ENCODE peak calls at places on chromosomes 6 and 20, in six cellular contexts. I is HepG2, Y is H1, B is GM12892, T is GM12878, U is K562. X is an unnamed sample.

GRCh38 chr6:72820906-72821305 is 199.0 kb downstream of the KCNQ5 start:
- DNase-seq in I (no peak), B (no peak), Y (no peak), U (no peak), T (no peak), X (no peak)

GRCh38 chr6:79574636-79575035 is 37.4 kb upstream of the LCA5 start:
- DNase-seq in I (peak), T (no peak), B (no peak), Y (no peak), U (peak), X (no peak)

GRCh38 chr20:9068896-9069663 is at the start of gene PLCB4:
- DNase-seq in U (peak), Y (peak), T (no peak), B (no peak), I (no peak), X (no peak)

GRCh38 chr6:5997420-5998093 is 9.2 kb downstream of the NRN1 start:
- DNase-seq in B (no peak), I (no peak), Y (no peak), U (no peak), T (no peak), X (no peak)

GRCh38 chr6:122612838-122613237 is 2.6 kb downstream of the PKIB start:
- DNase-seq in T (no peak), B (no peak), U (no peak), Y (no peak), I (no peak), X (no peak)

GRCh38 chr6:135534773-135535380 is 37.3 kb upstream of the AHI1 start:
- DNase-seq in T (no peak), U (no peak), Y (no peak), B (no peak), I (no peak), X (no peak)

GRCh38 chr20:10774357-10774943 is 100.7 kb upstream of the JAG1 start:
- DNase-seq in B (no peak), I (no peak), Y (no peak), T (no peak), U (no peak), X (no peak)

GRCh38 chr6:157770946-157771345 is 52.1 kb upstream of the SNX9 start:
- DNase-seq in U (no peak), B (no peak), T (no peak), Y (no peak), I (no peak), X (no peak)

GRCh38 chr20:54557836-54558590 is 82.6 kb downstream of the DOK5 start:
- DNase-seq in B (no peak), T (no peak), Y (no peak), I (no peak), U (no peak), X (no peak)

GRCh38 chr20:3783068-3783489 is 1.8 kb upstream of the SPEF1 start:
- DNase-seq in I (no peak), Y (no peak), T (no peak), B (no peak), U (no peak), X (no peak)

GRCh38 chr20:52103911-52104545 is 87.6 kb downstream of the ZFP64 start:
- DNase-seq in U (no peak), T (no peak), B (peak), I (no peak), Y (peak), X (no peak)

GRCh38 chr6:15623282-15624116 is 39.3 kb downstream of the DTNBP1 start:
- DNase-seq in U (peak), I (peak), T (no peak), Y (no peak), B (no peak), X (no peak)

GRCh38 chr20:6866741-6867140 is 99.3 kb downstream of the BMP2 start:
- DNase-seq in B (no peak), U (no peak), T (no peak), Y (no peak), I (no peak), X (no peak)

GRCh38 chr20:10110151-10110550 is 75.4 kb downstream of the ANKEF1 start:
- DNase-seq in B (no peak), Y (no peak), U (no peak), T (no peak), I (no peak), X (no peak)

GRCh38 chr6:105459049-105459448 is 56.2 kb upstream of the PREP start:
- DNase-seq in I (no peak), Y (no peak), B (no peak), U (no peak), T (peak), X (no peak)

GRCh38 chr6:31834704-31835375 is 7.3 kb downstream of the HSPA1B start:
- DNase-seq in B (peak), T (no peak), U (peak), I (peak), Y (peak), X (peak)
- TF ChIP-seq TAF1 in B (peak), T (peak), U (peak), I (peak), Y (peak), X (peak)

GRCh38 chr20:45813489-45813888 is 1.0 kb downstream of the UBE2C start:
- DNase-seq in T (no peak), Y (no peak), B (no peak), U (no peak), I (no peak), X (no peak)

GRCh38 chr20:45814314-45814713 is 1.9 kb downstream of the UBE2C start:
- DNase-seq in B (no peak), T (no peak), U (no peak), I (no peak), Y (no peak), X (no peak)

GRCh38 chr20:45812157-45813005 is at the start of gene UBE2C:
- DNase-seq in Y (peak), I (peak), B (peak), T (peak), U (no peak), X (peak)

GRCh38 chr20:45810191-45810590 is 2.3 kb upstream of the UBE2C start:
- DNase-seq in U (peak), B (no peak), I (no peak), T (no peak), Y (no peak), X (no peak)

DNA sequence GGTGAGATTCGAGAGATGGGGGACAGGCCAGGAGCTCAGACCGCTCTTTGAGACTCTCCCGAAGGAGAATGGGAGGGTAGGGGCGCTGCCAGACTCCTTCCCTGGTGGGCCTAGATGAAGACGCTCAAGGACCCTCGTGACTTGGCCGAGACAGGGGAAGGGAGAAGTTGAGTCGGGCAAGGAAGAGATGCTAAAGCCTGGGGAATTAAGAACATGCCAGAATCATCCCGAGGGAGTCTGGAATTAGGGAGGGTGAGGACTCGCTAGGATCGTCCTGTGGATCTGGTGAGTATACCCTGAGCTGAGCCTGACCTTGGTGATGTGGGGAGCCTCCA is 529 bp downstream of the UBE2C start:
- DNase-seq in T (no peak), B (no peak), Y (no peak), I (no peak), U (no peak), X (no peak)
- TF ChIP-seq POLR2A in T (no peak), B (no peak), Y (no peak), I (no peak), U (no peak), X (no peak)

GRCh38 chr6:129240492-129240853 is 357.5 kb downstream of the LAMA2 start:
- DNase-seq in U (no peak), Y (no peak), B (no peak), I (no peak), T (no peak), X (no peak)
- TF ChIP-seq TAF1 in U (no peak), Y (no peak), B (no peak), I (no peak), T (no peak), X (no peak)

DNA sequence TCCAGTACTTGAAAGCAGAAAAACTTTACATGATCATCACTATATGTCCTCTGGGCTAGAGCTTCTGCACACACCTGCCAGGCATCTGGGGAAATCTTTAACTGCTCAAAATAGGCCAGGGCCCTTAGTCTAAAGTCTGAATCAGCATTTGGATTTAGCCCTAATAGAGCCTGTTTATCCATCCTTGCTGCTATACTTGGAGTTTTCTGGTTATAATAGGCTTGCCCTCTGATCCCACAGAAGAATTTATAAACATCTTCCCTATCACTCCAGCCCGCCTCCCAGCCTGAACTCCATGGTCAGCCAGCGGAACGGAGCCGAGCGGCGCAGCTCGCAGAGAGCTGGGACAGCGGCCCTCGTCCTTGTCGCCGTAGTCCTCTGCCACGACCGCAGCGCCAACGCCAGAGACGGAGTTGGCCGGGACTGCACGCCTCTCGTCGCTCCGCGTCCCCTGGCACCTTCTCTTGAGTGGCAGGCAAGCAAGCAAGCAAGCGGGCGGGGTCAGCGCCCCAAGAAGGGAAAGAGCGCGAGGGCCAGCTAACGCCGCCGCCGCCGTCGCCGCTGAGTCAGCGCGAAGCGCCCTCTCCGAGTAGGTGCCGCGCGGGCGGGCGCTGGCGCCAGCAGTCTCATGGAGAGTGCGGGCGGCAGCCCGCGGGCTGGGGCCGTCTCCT is 25.4 kb upstream of the ASIP start:
- DNase-seq in Y (peak), B (peak), U (peak), T (no peak), I (peak), X (peak)
- TF ChIP-seq POLR2A in Y (no peak), B (no peak), U (peak), T (no peak), I (no peak), X (no peak)

GRCh38 chr6:108942556-108943492 is 94.6 kb downstream of the ARMC2 start:
- DNase-seq in I (no peak), T (no peak), B (no peak), U (peak), Y (no peak), X (no peak)
- TF ChIP-seq TAF1 in I (no peak), T (no peak), B (no peak), U (no peak), Y (no peak), X (no peak)

GRCh38 chr6:17393335-17394191 is at the start of gene CAP2:
- DNase-seq in U (no peak), T (no peak), I (peak), Y (peak), B (no peak), X (no peak)
- TF ChIP-seq POLR2A in U (no peak), T (no peak), I (no peak), Y (no peak), B (no peak), X (no peak)

GRCh38 chr20:58495623-58496428 is 19.4 kb downstream of the APCDD1L start:
- DNase-seq in T (no peak), B (no peak), Y (no peak), U (no peak), I (no peak), X (no peak)

GRCh38 chr20:58498445-58499068 is 16.6 kb downstream of the APCDD1L start:
- DNase-seq in U (no peak), T (no peak), Y (no peak), B (no peak), I (no peak), X (no peak)

GRCh38 chr20:58496429-58496769 is 18.8 kb downstream of the APCDD1L start:
- DNase-seq in U (no peak), B (no peak), I (no peak), T (no peak), Y (no peak), X (no peak)

GRCh38 chr20:58497911-58498310 is 17.3 kb downstream of the APCDD1L start:
- DNase-seq in B (no peak), Y (no peak), U (no peak), T (no peak), I (no peak), X (no peak)

DNA sequence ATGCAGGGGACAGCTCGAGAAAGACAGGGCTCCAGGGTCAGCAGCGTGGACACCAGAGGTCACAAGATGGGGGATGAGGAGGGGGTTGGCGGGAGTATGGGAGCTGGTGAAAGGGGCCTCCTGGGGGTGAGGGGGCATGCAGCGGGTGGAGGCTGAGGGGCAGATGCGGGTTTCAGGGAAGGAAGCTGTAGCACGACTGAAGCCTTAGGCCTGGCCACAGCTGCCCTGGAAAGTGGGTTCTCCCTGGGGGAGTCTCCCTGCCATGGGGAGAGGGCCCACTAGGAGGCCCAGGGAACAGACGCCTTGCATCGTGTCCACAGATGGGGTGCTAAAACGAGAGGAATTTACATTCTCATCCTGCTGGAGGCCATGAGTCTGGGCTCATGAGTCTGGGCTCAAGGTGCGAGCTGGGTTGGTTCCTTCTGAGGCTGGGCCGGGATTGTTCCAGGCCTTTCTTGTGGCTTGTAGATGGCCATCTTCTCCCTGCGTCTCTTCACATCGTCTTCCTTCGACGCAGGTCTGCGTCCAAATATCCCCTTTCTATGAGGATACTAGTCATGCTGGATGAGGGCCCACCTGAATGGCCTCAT is 18.0 kb downstream of the APCDD1L start:
- DNase-seq in B (no peak), T (no peak), Y (no peak), I (no peak), U (no peak), X (no peak)
- TF ChIP-seq TAF1 in B (no peak), T (no peak), Y (no peak), I (no peak), U (no peak), X (no peak)

GRCh38 chr6:137043710-137044365 is 927 bp downstream of the IL20RA start:
- DNase-seq in T (no peak), I (no peak), B (no peak), U (no peak), Y (no peak), X (peak)
- TF ChIP-seq POLR2A in T (no peak), I (no peak), B (no peak), U (no peak), Y (no peak), X (no peak)

GRCh38 chr20:62286493-62287064 is 16.2 kb upstream of the ADRM1 start:
- DNase-seq in T (no peak), U (no peak), B (no peak), Y (no peak), I (no peak), X (no peak)
- TF ChIP-seq TAF1 in T (no peak), U (no peak), B (no peak), Y (no peak), I (no peak), X (no peak)

DNA sequence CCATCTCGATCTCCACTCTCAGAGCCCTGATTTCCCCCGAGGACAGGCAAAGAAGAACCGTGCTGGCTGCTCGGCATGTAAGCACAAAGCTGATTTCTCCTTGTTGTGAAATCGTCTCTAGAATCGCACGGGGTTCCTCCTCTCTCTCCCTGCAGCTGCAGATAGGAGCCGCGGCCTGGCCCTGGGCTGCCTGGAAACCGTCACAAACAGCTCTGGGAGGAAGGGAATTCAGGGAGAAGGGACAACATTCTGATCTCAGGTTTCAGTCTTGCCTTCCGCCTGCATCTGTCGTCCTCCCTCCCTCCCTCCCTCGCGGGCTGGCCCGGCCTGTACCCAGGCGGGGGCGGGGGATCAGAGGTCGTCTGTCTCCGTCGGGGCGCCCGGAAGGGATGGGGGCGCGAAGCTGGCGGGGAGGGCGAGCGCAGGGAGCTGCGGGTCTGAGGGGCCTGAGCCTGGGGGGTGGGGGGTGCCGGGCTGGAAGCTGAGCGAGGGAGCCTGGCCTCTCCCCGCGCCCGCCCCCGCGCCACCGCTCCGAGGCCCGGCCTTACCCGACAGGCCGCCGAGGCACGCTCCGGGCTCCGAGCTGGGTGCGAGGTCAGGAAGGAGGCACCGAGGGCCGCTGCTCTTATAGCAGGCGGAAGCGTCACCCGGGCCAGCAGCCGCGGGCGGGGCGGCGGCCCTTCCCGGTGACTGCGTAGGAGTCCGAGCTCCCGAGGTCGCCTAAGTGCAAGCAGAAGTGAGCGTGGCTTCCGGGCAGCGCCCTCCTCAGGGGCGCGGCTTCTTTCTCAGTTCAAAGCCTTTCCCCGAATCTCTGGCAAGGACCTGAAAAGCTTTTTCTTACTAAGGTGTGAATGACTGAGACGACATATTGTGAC is at the start of gene SERPINB1:
- DNase-seq in T (no peak), B (no peak), I (peak), Y (peak), U (peak), X (peak)
- TF ChIP-seq POLR2A in T (peak), B (peak), I (peak), Y (peak), U (peak), X (no peak)